ENCODE peak calls at places on chromosome 21, in eight cellular contexts. I is mucosa of gallbladder; E is brain microvascular endothelial cell; N is activated CD8-positive, alpha-beta T cell treated with anti-CD3 and anti-CD28 coated beads for 36 hours; O is skeletal muscle cell; B is ACHN; X is activated T-helper 9 cell treated with anti-CD3 and anti-CD28 coated beads, Interleukin-2, amount 50 U/mL, for 16 hours; K is H4. J is an unnamed sample.

GRCh38 chr21:17576080-17576835 is 36.4 kb downstream of the BTG3 start:
- DNase-seq in I (no peak), E (no peak), N (no peak), O (no peak), B (no peak), X (no peak), K (no peak), J (no peak)

GRCh38 chr21:38916214-38916964 is 110.7 kb downstream of the ETS2 start:
- DNase-seq in I (no peak), E (no peak), N (no peak), O (no peak), B (no peak), X (no peak), K (no peak), J (no peak)

GRCh38 chr21:33230518-33231324 is 983 bp downstream of the IFNAR2 start:
- DNase-seq in I (no peak), E (peak), N (peak), O (no peak), B (peak), X (peak), K (no peak), J (peak)

GRCh38 chr21:44360174-44360573 is 6.8 kb downstream of the TRPM2 start:
- DNase-seq in I (no peak), E (no peak), N (no peak), O (no peak), B (no peak), X (no peak), K (no peak), J (no peak)

GRCh38 chr21:45506241-45506817 is 35.9 kb downstream of the SLC19A1 start:
- DNase-seq in I (no peak), E (no peak), N (no peak), O (no peak), B (no peak), X (no peak), K (no peak), J (no peak)

GRCh38 chr21:25453524-25453923 is 153.8 kb downstream of the MRPL39 start:
- DNase-seq in I (no peak), E (no peak), N (no peak), O (no peak), B (no peak), X (no peak), K (no peak), J (no peak)

GRCh38 chr21:46160563-46161179 is 5.3 kb upstream of the FTCD start:
- DNase-seq in I (no peak), E (no peak), N (no peak), O (no peak), B (no peak), X (no peak), K (no peak), J (no peak)

GRCh38 chr21:32538147-32538792 is 47.1 kb downstream of the TCP10L start:
- DNase-seq in I (no peak), E (no peak), N (peak), O (no peak), B (no peak), X (no peak), K (no peak), J (no peak)

GRCh38 chr21:45516671-45517151 is 25.5 kb downstream of the SLC19A1 start:
- DNase-seq in I (no peak), E (no peak), N (no peak), O (no peak), B (no peak), X (no peak), K (no peak), J (no peak)

GRCh38 chr21:45114072-45114471 is 39.7 kb downstream of the ADARB1 start:
- DNase-seq in I (no peak), E (no peak), N (no peak), O (no peak), B (no peak), X (no peak), K (no peak), J (no peak)

GRCh38 chr21:45954271-45954670 is 27.3 kb upstream of the COL6A1 start:
- DNase-seq in I (peak), E (peak), N (no peak), O (no peak), B (no peak), X (no peak), K (no peak), J (no peak)

J was measured in head of caudate nucleus.